ENCODE peak calls at places on chromosome X, in six cellular contexts. O is astrocyte, S is hepatocyte, T is endothelial cell of umbilical vein, K is OCI-LY7, X is mesenchymal stem cell. H is an unnamed sample. For H3K36me3, the result is how much of the 10 kb centered on the place peaks cover.

GRCh38 chrX:132488092-132488749 is 617 bp downstream of the MBNL3 start:
- DNase-seq in T (peak), X (peak), O (peak), K (peak), S (no peak), H (peak)

GRCh38 chrX:139246295-139246694 is 284.2 kb upstream of the F9 start:
- DNase-seq in K (no peak), S (no peak), T (no peak), X (no peak), O (peak), H (no peak)

GRCh38 chrX:13165747-13166146 is 121.3 kb upstream of the FAM9C start:
- DNase-seq in S (no peak), O (no peak), K (no peak), T (peak), X (no peak), H (no peak)

GRCh38 chrX:74246524-74246923 is 57.5 kb upstream of the ZCCHC13 start:
- DNase-seq in S (no peak), K (no peak), T (no peak), X (peak), O (no peak), H (peak)

GRCh38 chrX:116204947-116205346 is 34.4 kb downstream of the AGTR2 start:
- DNase-seq in O (peak), K (peak), X (peak), T (peak), S (peak), H (no peak)

GRCh38 chrX:93874554-93874953 is 200.5 kb downstream of the FAM133A start:
- DNase-seq in S (peak), K (peak), X (peak), T (no peak), O (no peak), H (no peak)

GRCh38 chrX:72348247-72348979 is 42.7 kb upstream of the CITED1 start:
- DNase-seq in S (no peak), K (no peak), O (no peak), X (no peak), T (no peak), H (no peak)

GRCh38 chrX:108000751-108001150 is 18.6 kb upstream of the TEX13B start:
- DNase-seq in T (no peak), K (no peak), S (no peak), X (no peak), O (no peak), H (no peak)

GRCh38 chrX:27380163-27380845 is 82.8 kb downstream of the PPP4R3C start:
- DNase-seq in S (no peak), O (no peak), X (no peak), T (no peak), K (no peak), H (no peak)

GRCh38 chrX:154411981-154412340 is 622 bp downstream of the TAFAZZIN start:
- DNase-seq in K (peak), S (peak), T (peak), O (peak), X (peak), H (peak)

GRCh38 chrX:69152398-69152797 is 12.9 kb downstream of the PJA1 start:
- DNase-seq in K (no peak), S (no peak), O (no peak), X (peak), T (no peak), H (no peak)

GRCh38 chrX:9604111-9604907 is 139.5 kb downstream of the TBL1X start:
- DNase-seq in S (no peak), X (no peak), T (no peak), K (no peak), O (peak), H (no peak)

GRCh38 chrX:96770315-96770714 is 85.7 kb downstream of the DIAPH2 start:
- DNase-seq in K (peak), T (peak), O (no peak), X (peak), S (peak), H (peak)

GRCh38 chrX:107658660-107659059 is 30.4 kb downstream of the PRPS1 start:
- DNase-seq in X (no peak), K (no peak), S (no peak), T (no peak), O (no peak), H (no peak)

GRCh38 chrX:31058284-31058683 is 13.6 kb downstream of the FTHL17 start:
- DNase-seq in T (no peak), K (no peak), S (no peak), O (no peak), X (no peak), H (no peak)

GRCh38 chrX:134990475-134991473 is at the start of gene SMIM10:
- DNase-seq in T (peak), K (peak), X (peak), S (peak), O (peak), H (peak)

GRCh38 chrX:41238543-41238942 is 95.4 kb upstream of the DDX3X start:
- DNase-seq in K (no peak), X (peak), S (no peak), T (peak), O (peak), H (peak)

GRCh38 chrX:41240504-41240903 is 93.5 kb upstream of the DDX3X start:
- DNase-seq in O (no peak), K (no peak), S (no peak), T (no peak), X (no peak), H (no peak)

GRCh38 chrX:41234962-41235361 is 99.0 kb upstream of the DDX3X start:
- DNase-seq in O (no peak), K (no peak), S (no peak), T (no peak), X (no peak), H (no peak)

GRCh38 chrX:41233988-41234387 is 100.0 kb upstream of the DDX3X start:
- DNase-seq in X (no peak), S (no peak), K (no peak), T (no peak), O (no peak), H (no peak)

DNA sequence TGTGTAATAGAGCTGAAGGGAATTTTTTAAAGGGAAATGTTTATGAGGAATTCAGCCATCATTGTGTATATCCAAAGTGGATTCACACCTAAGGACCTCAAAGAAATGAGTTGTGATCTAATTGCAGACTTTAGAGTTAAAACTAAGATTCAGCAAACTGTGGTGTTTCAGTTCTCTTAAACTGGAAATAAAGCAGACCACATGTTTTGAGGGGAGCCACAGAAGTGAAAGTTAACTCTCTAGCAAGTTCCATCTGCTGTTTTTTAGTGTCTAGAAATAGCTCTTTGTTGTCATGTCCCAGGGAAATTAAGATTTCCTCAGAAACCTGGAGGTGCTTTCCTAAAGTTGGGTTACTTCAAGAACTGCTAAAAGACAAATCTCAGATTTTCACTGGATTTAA is 97.3 kb upstream of the DDX3X start:
- DNase-seq in X (peak), K (peak), O (no peak), S (no peak), T (no peak), H (no peak)
- H3K4me2 ChIP-seq in X (no peak), K (no peak), O (no peak), S (no peak), T (no peak), H (no peak)

DNA sequence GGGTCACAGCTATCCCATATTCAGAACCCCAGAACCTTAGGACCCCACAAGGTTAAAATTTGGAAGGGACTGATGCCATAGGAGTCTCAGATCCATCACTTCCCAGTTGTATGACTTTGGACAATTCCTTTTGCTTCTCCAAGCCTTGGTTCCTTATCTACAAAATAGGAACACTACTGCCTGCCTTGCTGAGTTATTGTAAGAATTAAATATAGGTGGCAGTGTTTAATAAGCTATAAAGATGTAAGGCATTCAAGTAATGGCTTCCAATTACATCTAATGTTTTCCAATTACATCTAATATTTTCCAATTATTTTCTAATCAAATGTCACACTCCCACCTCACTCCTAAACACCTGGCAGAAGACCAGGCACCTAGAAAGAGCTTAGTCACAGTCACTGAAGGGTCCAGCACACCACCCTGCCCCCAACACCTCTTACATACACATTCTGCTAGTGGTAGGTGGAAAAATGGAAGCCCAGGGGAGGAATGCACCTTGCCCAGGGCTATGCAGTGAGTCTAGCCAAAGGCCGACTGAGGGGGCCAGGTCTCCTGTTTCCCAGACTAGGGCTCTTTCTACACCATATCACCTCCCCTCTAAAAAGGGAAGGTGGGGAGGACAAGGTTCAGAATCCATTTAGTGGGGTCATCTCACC is 24.5 kb upstream of the KDM5C start:
- DNase-seq in X (no peak), K (no peak), S (no peak), O (no peak), T (no peak), H (no peak)
- H3K36me3 ChIP-seq in X (under half), K (under half), S (under half), O (under half), T (under half), H (under half)

DNA sequence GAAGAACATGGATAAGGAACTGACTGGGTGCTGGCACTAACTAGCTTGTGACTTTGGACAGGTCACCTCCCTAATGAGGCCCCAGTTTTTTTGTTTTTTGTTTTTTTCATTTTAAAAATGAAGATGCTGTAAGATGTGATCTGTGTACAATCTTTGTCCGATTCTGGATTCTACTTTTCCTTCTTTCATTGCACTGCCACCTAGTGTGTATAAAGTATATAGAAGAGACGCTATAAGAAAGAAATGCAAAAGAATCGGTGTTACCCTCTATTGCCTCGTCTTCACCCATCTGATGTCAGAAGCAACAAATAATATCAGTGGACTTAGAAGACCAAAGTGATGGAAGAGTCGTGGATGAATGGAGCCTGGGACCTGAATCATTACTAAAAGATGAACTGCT is 58.6 kb upstream of the P2RY10 start:
- DNase-seq in T (no peak), K (peak), O (no peak), S (peak), X (no peak), H (no peak)
- H3K4me2 ChIP-seq in T (no peak), K (no peak), O (no peak), S (no peak), X (no peak), H (no peak)

DNA sequence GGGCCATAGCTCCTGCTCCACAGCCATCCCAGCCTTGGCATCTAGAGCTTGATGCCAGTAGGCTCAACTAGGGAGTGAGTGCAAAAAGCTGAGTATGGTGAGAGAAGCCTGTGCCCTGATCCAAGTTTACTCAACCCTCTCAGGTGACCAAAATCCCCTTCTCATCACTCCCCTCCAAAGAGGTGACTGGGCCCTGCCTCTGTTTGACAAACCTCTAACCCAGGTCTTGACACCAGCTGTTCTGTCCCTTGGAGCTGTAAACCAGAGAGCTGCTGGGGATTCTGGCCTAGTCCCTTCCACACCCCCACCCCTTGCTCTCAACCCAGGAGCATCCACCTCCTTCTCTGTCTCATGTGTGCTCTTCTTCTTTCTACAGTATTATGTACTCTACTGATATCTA is 73.5 kb downstream of the MSN start:
- DNase-seq in S (no peak), O (no peak), X (no peak), K (no peak), T (no peak), H (no peak)
- H3K36me3 ChIP-seq in S (under half), O (under half), X (half or more), K (half or more), T (under half), H (under half)

DNA sequence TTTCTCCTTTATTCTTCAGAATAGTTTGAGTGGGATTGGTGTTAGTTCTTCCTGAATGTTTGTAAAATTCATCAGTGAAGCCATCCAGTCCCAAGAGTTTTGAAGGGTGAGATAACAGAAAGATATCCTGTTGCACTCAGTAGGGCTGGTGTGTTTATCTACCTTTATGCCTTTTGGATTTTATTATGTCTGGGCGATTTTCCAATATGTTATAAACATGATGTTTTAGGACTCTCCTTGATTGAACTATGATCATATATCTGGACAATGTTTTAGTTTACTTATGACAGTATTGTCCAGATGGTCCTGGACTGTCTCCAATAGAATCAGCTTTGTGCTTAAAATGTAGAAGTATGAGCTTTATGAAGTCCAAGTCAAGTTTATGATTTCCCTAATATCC is 77.6 kb upstream of the ITM2A start:
- DNase-seq in O (no peak), T (no peak), K (no peak), S (no peak), X (no peak), H (no peak)
- H3K4me2 ChIP-seq in O (no peak), T (no peak), K (no peak), S (no peak), X (no peak), H (no peak)

GRCh38 chrX:129566081-129566480 is 26.0 kb downstream of the OCRL start:
- DNase-seq in T (no peak), S (no peak), K (no peak), O (peak), X (no peak), H (peak)
- H3K36me3 ChIP-seq in T (under half), S (under half), K (under half), O (under half), X (half or more), H (under half)

GRCh38 chrX:119648421-119648775 is 42.2 kb upstream of the NKRF start:
- DNase-seq in O (no peak), K (no peak), X (no peak), T (peak), S (no peak), H (no peak)

GRCh38 chrX:119659522-119659921 is 33.4 kb downstream of the SEPTIN6 start:
- DNase-seq in S (no peak), K (no peak), X (no peak), O (no peak), T (no peak), H (no peak)

GRCh38 chrX:119655125-119655524 is 37.8 kb downstream of the SEPTIN6 start:
- DNase-seq in S (peak), O (peak), X (peak), T (peak), K (no peak), H (peak)

GRCh38 chrX:119654112-119654531 is 38.8 kb downstream of the SEPTIN6 start:
- DNase-seq in X (peak), T (no peak), O (peak), K (no peak), S (peak), H (peak)
- H3K4me2 ChIP-seq in X (no peak), T (no peak), O (peak), K (no peak), S (peak), H (no peak)

H was measured in IMR-90.